ENCODE peak calls at places on chromosomes 11 and 22, in four cellular contexts. X is kidney tubule cell, T is H54, C is MM.1S. L is an unnamed sample.

GRCh38 chr22:24506802-24507438 is 11.8 kb downstream of the UPB1 start:
- DNase-seq in C (no peak), X (no peak), T (no peak), L (no peak)

GRCh38 chr22:46362221-46362933 is 26.9 kb downstream of the TRMU start:
- DNase-seq in T (no peak), X (no peak), C (peak; percentile 88), L (no peak)

GRCh38 chr11:44915621-44916020 is 35.1 kb downstream of the TP53I11 start:
- DNase-seq in X (no peak), T (no peak), C (no peak), L (no peak)

GRCh38 chr11:27495710-27496300 is 10.8 kb downstream of the LIN7C start:
- DNase-seq in T (no peak), X (no peak), C (no peak), L (no peak)

GRCh38 chr11:22337571-22338464 is at the start of gene SLC17A6:
- DNase-seq in X (peak; percentile 19), T (no peak), C (peak; percentile 69), L (no peak)

GRCh38 chr11:41714101-41714500 is 254.6 kb upstream of the LRRC4C start:
- DNase-seq in X (peak; percentile 16), T (no peak), C (no peak), L (no peak)

GRCh38 chr11:1341928-1342524 is 32.6 kb upstream of the TOLLIP start:
- DNase-seq in C (no peak), X (peak; percentile 5), T (no peak), L (no peak)

GRCh38 chr11:101478587-101479375 is 105.0 kb downstream of the TRPC6 start:
- DNase-seq in X (no peak), C (no peak), T (no peak), L (no peak)

GRCh38 chr11:870127-870413 is 27.4 kb downstream of the TSPAN4 start:
- DNase-seq in X (peak; percentile 24), C (no peak), T (no peak), L (no peak)

GRCh38 chr11:17256512-17256911 is 20.0 kb upstream of the NUCB2 start:
- DNase-seq in X (peak; percentile 53), C (no peak), T (peak; percentile 39), L (no peak)

GRCh38 chr11:17381156-17381555 is 7.3 kb downstream of the KCNJ11 start:
- DNase-seq in C (no peak), T (no peak), X (peak; percentile 19), L (no peak)

GRCh38 chr11:2139691-2140337 is 625 bp upstream of the IGF2 start:
- DNase-seq in T (no peak), X (no peak), C (no peak), L (no peak)

GRCh38 chr22:19855504-19856409 is 1.1 kb upstream of the GNB1L start:
- DNase-seq in T (no peak), X (peak; percentile 76), C (peak; percentile 68), L (no peak)

GRCh38 chr11:111845256-111846028 is 25.9 kb downstream of the ALG9 start:
- DNase-seq in T (no peak), C (no peak), X (no peak), L (no peak)

GRCh38 chr11:1696608-1697570 is at the start of gene KRTAP5-6:
- DNase-seq in T (no peak), X (no peak), C (no peak), L (no peak)

GRCh38 chr11:952406-953385 is 27.0 kb downstream of the AP2A2 start:
- DNase-seq in C (no peak), T (no peak), X (peak; percentile 99), L (no peak)

GRCh38 chr11:35619030-35619753 is 932 bp downstream of the FJX1 start:
- DNase-seq in C (peak; percentile 65), X (peak; percentile 76), T (no peak), L (no peak)

L was measured in effector memory CD8-positive, alpha-beta T cell.